ENCODE peak calls at places on chromosomes 5 and 9, in seven cellular contexts. S is neural crest cell, U is AG20443, P is glutamatergic neuron, F is ecto neural progenitor cell, W is GM23338, Z is DMS79. T is an unnamed sample.

GRCh38 chr5:176902102-176902814 is 3.1 kb upstream of the HK3 start:
- DNase-seq in Z (no peak), U (no peak), F (no peak), P (no peak), S (no peak), W (no peak), T (no peak)

GRCh38 chr5:135238622-135239460 is 160.2 kb downstream of the MACROH2A1 start:
- DNase-seq in F (peak), U (no peak), Z (no peak), S (no peak), P (no peak), W (no peak), T (no peak)

GRCh38 chr5:56319281-56320242 is 86.4 kb upstream of the ANKRD55 start:
- DNase-seq in F (no peak), U (peak), W (no peak), S (no peak), Z (peak), P (no peak), T (peak)

GRCh38 chr9:89400398-89401116 is 82.3 kb downstream of the SECISBP2 start:
- DNase-seq in W (no peak), F (no peak), U (no peak), Z (no peak), P (no peak), S (no peak), T (no peak)

GRCh38 chr9:134175291-134175807 is 11.0 kb upstream of the RNU6ATAC start:
- DNase-seq in U (peak), Z (no peak), P (no peak), S (no peak), W (peak), F (peak), T (peak)

GRCh38 chr9:111728617-111729366 is 65.9 kb downstream of the SHOC1 start:
- DNase-seq in F (no peak), P (no peak), Z (no peak), S (no peak), W (no peak), U (peak), T (peak)

GRCh38 chr5:143812085-143812705 is at the start of gene HMHB1:
- DNase-seq in Z (no peak), U (no peak), W (no peak), F (no peak), S (no peak), P (no peak), T (no peak)

GRCh38 chr9:4099961-4100360 is 199.9 kb downstream of the GLIS3 start:
- DNase-seq in U (peak), F (no peak), P (no peak), S (no peak), Z (no peak), W (no peak), T (peak)

GRCh38 chr9:121557581-121558422 is 58.2 kb upstream of the GGTA1 start:
- DNase-seq in W (peak), Z (peak), P (no peak), F (peak), S (no peak), U (peak), T (peak)

GRCh38 chr5:92369587-92369986 is 986.5 kb upstream of the ARRDC3 start:
- DNase-seq in W (no peak), F (no peak), P (no peak), Z (no peak), U (no peak), S (no peak), T (no peak)

GRCh38 chr5:94524841-94525697 is 93.3 kb downstream of the KIAA0825 start:
- DNase-seq in F (no peak), P (no peak), W (peak), S (no peak), U (peak), Z (peak), T (peak)

GRCh38 chr5:670396-671270 is 22.5 kb downstream of the TPPP start:
- DNase-seq in F (no peak), P (no peak), U (no peak), Z (no peak), W (no peak), S (no peak), T (no peak)

GRCh38 chr5:103041071-103041676 is 78.8 kb downstream of the GIN1 start:
- DNase-seq in W (peak), S (no peak), Z (no peak), P (no peak), F (no peak), U (peak), T (peak)

GRCh38 chr9:137160716-137161557 is 8.9 kb downstream of the LRRC26 start:
- DNase-seq in W (peak), S (no peak), P (no peak), U (no peak), Z (peak), F (no peak), T (no peak)

GRCh38 chr5:113271753-113272454 is 162.9 kb downstream of the TSSK1B start:
- DNase-seq in S (no peak), W (no peak), F (no peak), Z (no peak), U (no peak), P (no peak), T (no peak)

GRCh38 chr5:4523038-4523437 is 617.1 kb upstream of the ADAMTS16 start:
- DNase-seq in Z (no peak), F (no peak), S (no peak), U (no peak), W (no peak), P (no peak), T (no peak)

GRCh38 chr5:177431317-177432142 is 5.1 kb downstream of the GRK6 start:
- DNase-seq in S (no peak), W (no peak), U (no peak), P (no peak), Z (no peak), F (no peak), T (no peak)

GRCh38 chr5:9927106-9927505 is 297.0 kb upstream of the TAS2R1 start:
- DNase-seq in W (peak), F (no peak), Z (peak), U (peak), S (no peak), P (no peak), T (peak)

GRCh38 chr5:43567967-43568366 is 11.1 kb upstream of the PAIP1 start:
- DNase-seq in W (no peak), S (no peak), U (no peak), F (no peak), Z (no peak), P (no peak), T (no peak)

GRCh38 chr9:35981704-35982103 is 23.8 kb upstream of the OR2S2 start:
- DNase-seq in U (no peak), W (no peak), P (no peak), F (no peak), S (no peak), Z (no peak), T (no peak)

GRCh38 chr5:79001471-79001870 is 16.4 kb upstream of the ARSB start:
- DNase-seq in U (peak), W (no peak), Z (no peak), P (no peak), S (no peak), F (no peak), T (peak)

GRCh38 chr5:60026174-60026573 is 132.6 kb upstream of the PDE4D start:
- DNase-seq in W (no peak), U (no peak), F (no peak), P (no peak), S (no peak), Z (no peak), T (peak)

GRCh38 chr9:8718121-8718725 is 918.6 kb upstream of the DMAC1 start:
- DNase-seq in Z (no peak), F (no peak), U (no peak), S (no peak), W (no peak), P (no peak), T (no peak)

GRCh38 chr5:154355141-154355611 is 90.6 kb upstream of the SAP30L start:
- DNase-seq in W (peak), Z (no peak), P (peak), S (no peak), U (no peak), F (peak), T (peak)

GRCh38 chr5:61599370-61600140 is 267.5 kb downstream of the ZSWIM6 start:
- DNase-seq in W (no peak), P (no peak), S (no peak), F (no peak), U (peak), Z (no peak), T (no peak)

T was measured in GM03348.